ENCODE peak calls at places on chromosomes 12 and 14, in nine cellular contexts. One of them, this sample, is unnamed.

GRCh38 chr12:8822298-8822697 is at the start of gene A2ML1:
- DNase-seq in adrenal gland: no peak
- DNase-seq in GM23338: no peak
- DNase-seq in neural progenitor cell: no peak
- DNase-seq in esophagus squamous epithelium: no peak
- DNase-seq in endodermal cell: no peak
- DNase-seq in spleen: no peak
- DNase-seq in Caco-2: no peak
- DNase-seq in right atrium auricular region: no peak
- DNase-seq in this sample: no peak

GRCh38 chr12:30953946-30954766 is 27.6 kb downstream of the TSPAN11 start:
- DNase-seq in adrenal gland: no peak
- DNase-seq in GM23338: no peak
- DNase-seq in neural progenitor cell: no peak
- DNase-seq in esophagus squamous epithelium: no peak
- DNase-seq in endodermal cell: no peak
- DNase-seq in spleen: no peak
- DNase-seq in Caco-2: no peak
- DNase-seq in right atrium auricular region: no peak
- DNase-seq in this sample: no peak

GRCh38 chr14:68649461-68650189 is 143.2 kb downstream of the ZFP36L1 start:
- DNase-seq in adrenal gland: no peak
- DNase-seq in GM23338: no peak
- DNase-seq in neural progenitor cell: no peak
- DNase-seq in esophagus squamous epithelium: no peak
- DNase-seq in endodermal cell: peak; percentile 17
- DNase-seq in spleen: no peak
- DNase-seq in Caco-2: no peak
- DNase-seq in right atrium auricular region: no peak
- DNase-seq in this sample: peak; percentile 1

GRCh38 chr12:49304161-49304560 is 9.2 kb downstream of the PRPH start:
- DNase-seq in adrenal gland: no peak
- DNase-seq in GM23338: no peak
- DNase-seq in neural progenitor cell: no peak
- DNase-seq in esophagus squamous epithelium: no peak
- DNase-seq in endodermal cell: no peak
- DNase-seq in spleen: peak; percentile 10
- DNase-seq in Caco-2: no peak
- DNase-seq in right atrium auricular region: no peak
- DNase-seq in this sample: no peak

GRCh38 chr14:53850714-53851296 is 105.8 kb downstream of the BMP4 start:
- DNase-seq in adrenal gland: no peak
- DNase-seq in GM23338: no peak
- DNase-seq in neural progenitor cell: no peak
- DNase-seq in esophagus squamous epithelium: no peak
- DNase-seq in endodermal cell: no peak
- DNase-seq in spleen: no peak
- DNase-seq in Caco-2: peak; percentile 57
- DNase-seq in right atrium auricular region: no peak
- DNase-seq in this sample: no peak

GRCh38 chr12:121800694-121801600 is 2.9 kb upstream of the SETD1B start:
- DNase-seq in adrenal gland: peak; percentile 73
- DNase-seq in GM23338: peak; percentile 79
- DNase-seq in neural progenitor cell: peak; percentile 89
- DNase-seq in esophagus squamous epithelium: no peak
- DNase-seq in endodermal cell: peak; percentile 89
- DNase-seq in spleen: peak; percentile 95
- DNase-seq in Caco-2: peak; percentile 73
- DNase-seq in right atrium auricular region: peak; percentile 86
- DNase-seq in this sample: peak; percentile 87

GRCh38 chr14:64968651-64969050 is 3.5 kb downstream of the RAB15 start:
- DNase-seq in adrenal gland: no peak
- DNase-seq in GM23338: peak; percentile 43
- DNase-seq in neural progenitor cell: peak; percentile 41
- DNase-seq in esophagus squamous epithelium: no peak
- DNase-seq in endodermal cell: no peak
- DNase-seq in spleen: no peak
- DNase-seq in Caco-2: no peak
- DNase-seq in right atrium auricular region: no peak
- DNase-seq in this sample: no peak

GRCh38 chr12:82687020-82687951 is 580 bp downstream of the TMTC2 start:
- DNase-seq in adrenal gland: peak; percentile 28
- DNase-seq in GM23338: peak; percentile 81
- DNase-seq in neural progenitor cell: peak; percentile 72
- DNase-seq in esophagus squamous epithelium: no peak
- DNase-seq in endodermal cell: peak; percentile 92
- DNase-seq in spleen: peak; percentile 87
- DNase-seq in Caco-2: peak; percentile 45
- DNase-seq in right atrium auricular region: no peak
- DNase-seq in this sample: peak; percentile 86

GRCh38 chr12:3034067-3034750 is 43.0 kb upstream of the TSPAN9 start:
- DNase-seq in adrenal gland: peak; percentile 42
- DNase-seq in GM23338: peak; percentile 94
- DNase-seq in neural progenitor cell: peak; percentile 83
- DNase-seq in esophagus squamous epithelium: no peak
- DNase-seq in endodermal cell: peak; percentile 97
- DNase-seq in spleen: no peak
- DNase-seq in Caco-2: peak; percentile 89
- DNase-seq in right atrium auricular region: peak; percentile 65
- DNase-seq in this sample: peak; percentile 69

GRCh38 chr14:74241611-74242005 is 2.4 kb downstream of the VSX2 start:
- DNase-seq in adrenal gland: no peak
- DNase-seq in GM23338: no peak
- DNase-seq in neural progenitor cell: no peak
- DNase-seq in esophagus squamous epithelium: no peak
- DNase-seq in endodermal cell: no peak
- DNase-seq in spleen: no peak
- DNase-seq in Caco-2: no peak
- DNase-seq in right atrium auricular region: no peak
- DNase-seq in this sample: no peak

DNA sequence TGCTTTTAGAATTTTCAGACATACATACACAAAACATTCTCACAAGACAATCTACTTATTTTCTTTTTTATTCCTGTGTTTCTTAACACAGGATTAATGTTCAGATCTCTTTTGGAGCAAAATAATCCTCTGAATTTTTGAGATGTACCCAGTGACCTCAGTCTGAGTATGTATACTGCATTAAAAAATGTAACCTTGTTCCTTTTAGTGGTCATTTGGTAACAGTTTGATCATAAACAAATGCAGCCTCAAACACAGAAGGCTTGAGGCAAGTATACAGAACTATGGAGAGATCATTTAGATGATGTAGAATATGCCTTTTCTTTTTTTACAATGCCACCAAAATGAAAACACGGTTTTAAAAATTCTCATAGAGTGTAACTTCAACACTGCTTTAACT is 9.7 kb downstream of the HIF1A start:
- DNase-seq in adrenal gland: no peak
- DNase-seq in GM23338: no peak
- DNase-seq in neural progenitor cell: no peak
- DNase-seq in esophagus squamous epithelium: no peak
- DNase-seq in endodermal cell: no peak
- DNase-seq in spleen: no peak
- DNase-seq in Caco-2: no peak
- DNase-seq in right atrium auricular region: no peak
- DNase-seq in this sample: no peak
- H3K4me1 ChIP-seq in adrenal gland: peaks cover 19% of the 10 kb centered on the region
- H3K4me1 ChIP-seq in GM23338: peaks cover 51% of the 10 kb centered on the region
- H3K4me1 ChIP-seq in neural progenitor cell: peaks cover 32% of the 10 kb centered on the region
- H3K4me1 ChIP-seq in esophagus squamous epithelium: peaks cover 84% of the 10 kb centered on the region
- H3K4me1 ChIP-seq in endodermal cell: no peaks in the 10 kb centered on the region
- H3K4me1 ChIP-seq in spleen: peaks cover 85% of the 10 kb centered on the region
- H3K4me1 ChIP-seq in Caco-2: no peaks in the 10 kb centered on the region
- H3K4me1 ChIP-seq in right atrium auricular region: peaks cover 24% of the 10 kb centered on the region
- H3K4me1 ChIP-seq in this sample: peaks cover 18% of the 10 kb centered on the region

GRCh38 chr12:104603545-104603973 is 146.8 kb downstream of the CHST11 start:
- DNase-seq in adrenal gland: no peak
- DNase-seq in GM23338: no peak
- DNase-seq in neural progenitor cell: no peak
- DNase-seq in esophagus squamous epithelium: no peak
- DNase-seq in endodermal cell: no peak
- DNase-seq in spleen: no peak
- DNase-seq in Caco-2: no peak
- DNase-seq in right atrium auricular region: no peak
- DNase-seq in this sample: no peak

GRCh38 chr12:104602901-104603300 is 146.2 kb downstream of the CHST11 start:
- DNase-seq in adrenal gland: no peak
- DNase-seq in GM23338: no peak
- DNase-seq in neural progenitor cell: no peak
- DNase-seq in esophagus squamous epithelium: no peak
- DNase-seq in endodermal cell: no peak
- DNase-seq in spleen: no peak
- DNase-seq in Caco-2: no peak
- DNase-seq in right atrium auricular region: no peak
- DNase-seq in this sample: no peak

GRCh38 chr12:104600790-104601739 is 144.3 kb downstream of the CHST11 start:
- DNase-seq in adrenal gland: peak; percentile 31
- DNase-seq in GM23338: no peak
- DNase-seq in neural progenitor cell: no peak
- DNase-seq in esophagus squamous epithelium: no peak
- DNase-seq in endodermal cell: no peak
- DNase-seq in spleen: no peak
- DNase-seq in Caco-2: no peak
- DNase-seq in right atrium auricular region: no peak
- DNase-seq in this sample: no peak

GRCh38 chr12:104604070-104604994 is 147.6 kb downstream of the CHST11 start:
- DNase-seq in adrenal gland: peak; percentile 79
- DNase-seq in GM23338: peak; percentile 16
- DNase-seq in neural progenitor cell: no peak
- DNase-seq in esophagus squamous epithelium: no peak
- DNase-seq in endodermal cell: peak; percentile 85
- DNase-seq in spleen: no peak
- DNase-seq in Caco-2: no peak
- DNase-seq in right atrium auricular region: peak; percentile 88
- DNase-seq in this sample: peak; percentile 30

GRCh38 chr12:104602426-104602825 is 145.7 kb downstream of the CHST11 start:
- DNase-seq in adrenal gland: no peak
- DNase-seq in GM23338: no peak
- DNase-seq in neural progenitor cell: peak; percentile 32
- DNase-seq in esophagus squamous epithelium: no peak
- DNase-seq in endodermal cell: no peak
- DNase-seq in spleen: no peak
- DNase-seq in Caco-2: no peak
- DNase-seq in right atrium auricular region: no peak
- DNase-seq in this sample: no peak
- H3K4me1 ChIP-seq in adrenal gland: peaks cover 16% of the 10 kb centered on the region
- H3K4me1 ChIP-seq in GM23338: peaks cover 23% of the 10 kb centered on the region
- H3K4me1 ChIP-seq in neural progenitor cell: peaks cover 7% of the 10 kb centered on the region
- H3K4me1 ChIP-seq in esophagus squamous epithelium: peaks cover 70% of the 10 kb centered on the region
- H3K4me1 ChIP-seq in endodermal cell: no peaks in the 10 kb centered on the region
- H3K4me1 ChIP-seq in spleen: peaks cover 76% of the 10 kb centered on the region
- H3K4me1 ChIP-seq in Caco-2: no peaks in the 10 kb centered on the region
- H3K4me1 ChIP-seq in right atrium auricular region: peaks cover 38% of the 10 kb centered on the region
- H3K4me1 ChIP-seq in this sample: peaks cover 5% of the 10 kb centered on the region

GRCh38 chr14:71113376-71113775 is 206.1 kb downstream of the PCNX1 start:
- DNase-seq in adrenal gland: no peak
- DNase-seq in GM23338: no peak
- DNase-seq in neural progenitor cell: no peak
- DNase-seq in esophagus squamous epithelium: no peak
- DNase-seq in endodermal cell: no peak
- DNase-seq in spleen: no peak
- DNase-seq in Caco-2: no peak
- DNase-seq in right atrium auricular region: no peak
- DNase-seq in this sample: no peak

GRCh38 chr14:71116206-71117122 is 209.2 kb downstream of the PCNX1 start:
- DNase-seq in adrenal gland: no peak
- DNase-seq in GM23338: no peak
- DNase-seq in neural progenitor cell: no peak
- DNase-seq in esophagus squamous epithelium: no peak
- DNase-seq in endodermal cell: no peak
- DNase-seq in spleen: no peak
- DNase-seq in Caco-2: peak; percentile 63
- DNase-seq in right atrium auricular region: no peak
- DNase-seq in this sample: peak; percentile 73

GRCh38 chr14:71114580-71114979 is 207.3 kb downstream of the PCNX1 start:
- DNase-seq in adrenal gland: no peak
- DNase-seq in GM23338: no peak
- DNase-seq in neural progenitor cell: no peak
- DNase-seq in esophagus squamous epithelium: no peak
- DNase-seq in endodermal cell: no peak
- DNase-seq in spleen: no peak
- DNase-seq in Caco-2: no peak
- DNase-seq in right atrium auricular region: no peak
- DNase-seq in this sample: no peak

GRCh38 chr14:71117839-71118743 is 210.8 kb downstream of the PCNX1 start:
- DNase-seq in adrenal gland: no peak
- DNase-seq in GM23338: peak; percentile 20
- DNase-seq in neural progenitor cell: no peak
- DNase-seq in esophagus squamous epithelium: no peak
- DNase-seq in endodermal cell: no peak
- DNase-seq in spleen: no peak
- DNase-seq in Caco-2: no peak
- DNase-seq in right atrium auricular region: no peak
- DNase-seq in this sample: no peak

DNA sequence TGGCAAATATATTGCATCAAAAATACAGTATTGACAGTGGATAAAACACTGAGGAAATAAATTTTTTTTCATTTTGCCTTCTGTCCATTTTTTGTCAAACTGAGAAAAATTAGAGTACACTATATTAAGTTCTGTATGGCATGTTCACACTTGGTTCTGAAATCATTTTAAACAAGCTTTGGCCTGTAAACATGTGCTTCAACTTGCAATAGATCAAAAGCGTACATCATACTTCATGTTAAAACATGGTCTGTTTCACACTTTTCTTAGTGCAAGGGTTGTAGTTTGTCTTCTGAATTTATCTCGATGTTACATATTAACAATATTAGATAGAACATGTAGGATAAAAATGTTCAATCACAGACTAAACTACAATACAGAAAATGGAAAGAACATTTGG is 208.0 kb downstream of the PCNX1 start:
- DNase-seq in adrenal gland: no peak
- DNase-seq in GM23338: no peak
- DNase-seq in neural progenitor cell: no peak
- DNase-seq in esophagus squamous epithelium: no peak
- DNase-seq in endodermal cell: no peak
- DNase-seq in spleen: no peak
- DNase-seq in Caco-2: no peak
- DNase-seq in right atrium auricular region: no peak
- DNase-seq in this sample: no peak
- H3K4me1 ChIP-seq in adrenal gland: peaks cover 13% of the 10 kb centered on the region
- H3K4me1 ChIP-seq in GM23338: peaks cover 7% of the 10 kb centered on the region
- H3K4me1 ChIP-seq in neural progenitor cell: no peaks in the 10 kb centered on the region
- H3K4me1 ChIP-seq in esophagus squamous epithelium: peaks cover 8% of the 10 kb centered on the region
- H3K4me1 ChIP-seq in endodermal cell: no peaks in the 10 kb centered on the region
- H3K4me1 ChIP-seq in spleen: peaks cover 8% of the 10 kb centered on the region
- H3K4me1 ChIP-seq in Caco-2: peaks cover 54% of the 10 kb centered on the region
- H3K4me1 ChIP-seq in right atrium auricular region: no peaks in the 10 kb centered on the region
- H3K4me1 ChIP-seq in this sample: peaks cover 35% of the 10 kb centered on the region

DNA sequence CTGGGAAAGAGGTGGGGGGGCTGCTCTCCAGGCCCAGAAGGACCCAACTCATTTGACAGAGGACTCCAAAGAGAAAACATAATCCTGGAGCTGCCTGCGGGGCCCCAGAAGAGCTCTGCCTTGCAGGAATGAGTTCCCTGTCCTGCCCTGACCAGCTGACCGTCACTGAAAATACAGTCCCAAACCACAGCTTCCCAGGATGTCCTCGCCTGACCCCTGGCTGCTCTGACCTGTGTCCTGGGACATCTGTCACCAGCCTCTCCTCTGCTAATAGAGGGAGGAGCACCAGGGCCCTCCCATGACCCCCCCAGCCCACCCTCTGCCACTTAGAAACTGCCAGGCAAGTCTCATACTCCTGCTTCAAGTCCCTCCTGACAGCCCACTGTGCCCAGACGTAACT is 9.8 kb downstream of the FIGNL2 start:
- DNase-seq in adrenal gland: no peak
- DNase-seq in GM23338: no peak
- DNase-seq in neural progenitor cell: no peak
- DNase-seq in esophagus squamous epithelium: no peak
- DNase-seq in endodermal cell: peak; percentile 46
- DNase-seq in spleen: no peak
- DNase-seq in Caco-2: no peak
- DNase-seq in right atrium auricular region: no peak
- DNase-seq in this sample: no peak
- H3K4me1 ChIP-seq in adrenal gland: no peaks in the 10 kb centered on the region
- H3K4me1 ChIP-seq in GM23338: peaks cover 39% of the 10 kb centered on the region
- H3K4me1 ChIP-seq in neural progenitor cell: peaks cover 88% of the 10 kb centered on the region
- H3K4me1 ChIP-seq in esophagus squamous epithelium: no peaks in the 10 kb centered on the region
- H3K4me1 ChIP-seq in endodermal cell: peaks cover 23% of the 10 kb centered on the region
- H3K4me1 ChIP-seq in spleen: peaks cover 3% of the 10 kb centered on the region
- H3K4me1 ChIP-seq in Caco-2: peaks cover 32% of the 10 kb centered on the region
- H3K4me1 ChIP-seq in right atrium auricular region: peaks cover 12% of the 10 kb centered on the region
- H3K4me1 ChIP-seq in this sample: no peaks in the 10 kb centered on the region

This sample was measured in mucosa of descending colon.